ENCODE peak calls at places on chromosomes 6 and 20, in six cellular contexts. One of them, this sample, is unnamed.

GRCh38 chr6:17473554-17473953 is 80.2 kb downstream of the CAP2 start:
- DNase-seq in MCF 10A: no peak
- DNase-seq in MM.1S: no peak
- DNase-seq in WERI-Rb-1: no peak
- DNase-seq in AG10803: peak; percentile 16
- DNase-seq in heart left ventricle: peak; percentile 32
- DNase-seq in this sample: no peak

GRCh38 chr6:151018035-151018434 is 152.5 kb downstream of the MTHFD1L start:
- DNase-seq in MCF 10A: no peak
- DNase-seq in MM.1S: no peak
- DNase-seq in WERI-Rb-1: no peak
- DNase-seq in AG10803: peak; percentile 13
- DNase-seq in heart left ventricle: no peak
- DNase-seq in this sample: no peak

GRCh38 chr20:45589725-45590124 is 10.6 kb upstream of the WFDC8 start:
- DNase-seq in AG10803: no peak
- DNase-seq in MCF 10A: no peak
- DNase-seq in heart left ventricle: no peak
- DNase-seq in MM.1S: no peak
- DNase-seq in WERI-Rb-1: no peak
- DNase-seq in this sample: no peak

GRCh38 chr20:62927128-62927705 is 912 bp upstream of the DIDO1 start:
- DNase-seq in WERI-Rb-1: no peak
- DNase-seq in MCF 10A: no peak
- DNase-seq in AG10803: no peak
- DNase-seq in heart left ventricle: no peak
- DNase-seq in MM.1S: no peak
- DNase-seq in this sample: no peak

GRCh38 chr20:37305839-37306238 is 16.4 kb downstream of the MANBAL start:
- DNase-seq in MM.1S: no peak
- DNase-seq in heart left ventricle: no peak
- DNase-seq in AG10803: no peak
- DNase-seq in WERI-Rb-1: no peak
- DNase-seq in MCF 10A: no peak
- DNase-seq in this sample: no peak

GRCh38 chr6:128882991-128883571 is at the start of gene LAMA2:
- DNase-seq in heart left ventricle: peak; percentile 89
- DNase-seq in AG10803: peak; percentile 81
- DNase-seq in MCF 10A: no peak
- DNase-seq in MM.1S: no peak
- DNase-seq in WERI-Rb-1: no peak
- DNase-seq in this sample: no peak

GRCh38 chr20:53827996-53828672 is 234.5 kb upstream of the ZNF217 start:
- DNase-seq in AG10803: peak; percentile 98
- DNase-seq in heart left ventricle: no peak
- DNase-seq in MM.1S: no peak
- DNase-seq in WERI-Rb-1: no peak
- DNase-seq in MCF 10A: peak; percentile 99
- DNase-seq in this sample: no peak

GRCh38 chr20:37360515-37361115 is 14.7 kb downstream of the SRC start:
- DNase-seq in heart left ventricle: no peak
- DNase-seq in MCF 10A: no peak
- DNase-seq in WERI-Rb-1: no peak
- DNase-seq in AG10803: no peak
- DNase-seq in MM.1S: no peak
- DNase-seq in this sample: no peak

GRCh38 chr6:5499644-5500306 is 238.5 kb downstream of the FARS2 start:
- DNase-seq in WERI-Rb-1: no peak
- DNase-seq in MM.1S: no peak
- DNase-seq in heart left ventricle: no peak
- DNase-seq in AG10803: peak; percentile 40
- DNase-seq in MCF 10A: peak; percentile 5
- DNase-seq in this sample: no peak

GRCh38 chr6:45791600-45792168 is 224.0 kb downstream of the CLIC5 start:
- DNase-seq in MM.1S: no peak
- DNase-seq in MCF 10A: peak; percentile 11
- DNase-seq in heart left ventricle: no peak
- DNase-seq in WERI-Rb-1: no peak
- DNase-seq in AG10803: peak; percentile 93
- DNase-seq in this sample: no peak

GRCh38 chr6:88008411-88008810 is 39.2 kb upstream of the SPACA1 start:
- DNase-seq in heart left ventricle: no peak
- DNase-seq in MM.1S: no peak
- DNase-seq in WERI-Rb-1: no peak
- DNase-seq in MCF 10A: no peak
- DNase-seq in AG10803: no peak
- DNase-seq in this sample: no peak

GRCh38 chr6:159595173-159595572 is 97.9 kb downstream of the SOD2 start:
- DNase-seq in WERI-Rb-1: no peak
- DNase-seq in heart left ventricle: no peak
- DNase-seq in MM.1S: no peak
- DNase-seq in AG10803: peak; percentile 71
- DNase-seq in MCF 10A: peak; percentile 96
- DNase-seq in this sample: no peak

GRCh38 chr6:124674042-124674441 is 288.2 kb upstream of the RNF217 start:
- DNase-seq in WERI-Rb-1: no peak
- DNase-seq in AG10803: no peak
- DNase-seq in MM.1S: no peak
- DNase-seq in heart left ventricle: no peak
- DNase-seq in MCF 10A: no peak
- DNase-seq in this sample: no peak

GRCh38 chr6:106849130-106849529 is 125.4 kb downstream of the CD24 start:
- DNase-seq in WERI-Rb-1: no peak
- DNase-seq in heart left ventricle: no peak
- DNase-seq in MM.1S: no peak
- DNase-seq in AG10803: no peak
- DNase-seq in MCF 10A: no peak
- DNase-seq in this sample: no peak

GRCh38 chr6:151914475-151914874 is 107.0 kb downstream of the ESR1 start:
- DNase-seq in MM.1S: no peak
- DNase-seq in heart left ventricle: no peak
- DNase-seq in AG10803: peak; percentile 22
- DNase-seq in MCF 10A: peak; percentile 48
- DNase-seq in WERI-Rb-1: no peak
- DNase-seq in this sample: no peak

GRCh38 chr20:22999756-23000155 is 35.4 kb upstream of the SSTR4 start:
- DNase-seq in heart left ventricle: no peak
- DNase-seq in AG10803: peak; percentile 5
- DNase-seq in MCF 10A: no peak
- DNase-seq in WERI-Rb-1: no peak
- DNase-seq in MM.1S: no peak
- DNase-seq in this sample: no peak

GRCh38 chr6:99608886-99609482 is 2.4 kb downstream of the PRDM13 start:
- DNase-seq in AG10803: no peak
- DNase-seq in MM.1S: no peak
- DNase-seq in MCF 10A: no peak
- DNase-seq in heart left ventricle: no peak
- DNase-seq in WERI-Rb-1: no peak
- DNase-seq in this sample: no peak

GRCh38 chr6:118982256-118982911 is 47.4 kb upstream of the MCM9 start:
- DNase-seq in heart left ventricle: no peak
- DNase-seq in MCF 10A: peak; percentile 7
- DNase-seq in AG10803: no peak
- DNase-seq in WERI-Rb-1: no peak
- DNase-seq in MM.1S: no peak
- DNase-seq in this sample: no peak

GRCh38 chr6:85771925-85772430 is 129.3 kb upstream of the SYNCRIP start:
- DNase-seq in MCF 10A: no peak
- DNase-seq in WERI-Rb-1: no peak
- DNase-seq in MM.1S: no peak
- DNase-seq in heart left ventricle: no peak
- DNase-seq in AG10803: no peak
- DNase-seq in this sample: no peak

GRCh38 chr20:33062105-33062629 is 8.5 kb downstream of the BPIFB3 start:
- DNase-seq in MCF 10A: no peak
- DNase-seq in MM.1S: no peak
- DNase-seq in heart left ventricle: no peak
- DNase-seq in AG10803: no peak
- DNase-seq in WERI-Rb-1: no peak
- DNase-seq in this sample: no peak

GRCh38 chr20:61724376-61724775 is 341.3 kb downstream of the TAF4 start:
- DNase-seq in MCF 10A: no peak
- DNase-seq in heart left ventricle: no peak
- DNase-seq in MM.1S: no peak
- DNase-seq in WERI-Rb-1: no peak
- DNase-seq in AG10803: peak; percentile 11
- DNase-seq in this sample: no peak

GRCh38 chr6:13217206-13217905 is 111.0 kb downstream of the TBC1D7 start:
- DNase-seq in WERI-Rb-1: no peak
- DNase-seq in MCF 10A: no peak
- DNase-seq in heart left ventricle: no peak
- DNase-seq in AG10803: peak; percentile 8
- DNase-seq in MM.1S: peak; percentile 54
- DNase-seq in this sample: no peak

GRCh38 chr6:81451787-81452186 is 300.7 kb downstream of the TENT5A start:
- DNase-seq in heart left ventricle: no peak
- DNase-seq in WERI-Rb-1: no peak
- DNase-seq in MCF 10A: peak; percentile 84
- DNase-seq in MM.1S: no peak
- DNase-seq in AG10803: peak; percentile 76
- DNase-seq in this sample: no peak

GRCh38 chr6:145893586-145893985 is 70.6 kb downstream of the SHPRH start:
- DNase-seq in AG10803: no peak
- DNase-seq in heart left ventricle: no peak
- DNase-seq in MCF 10A: no peak
- DNase-seq in MM.1S: no peak
- DNase-seq in WERI-Rb-1: no peak
- DNase-seq in this sample: no peak

GRCh38 chr6:467671-468082 is 76.1 kb downstream of the IRF4 start:
- DNase-seq in AG10803: no peak
- DNase-seq in WERI-Rb-1: no peak
- DNase-seq in MM.1S: no peak
- DNase-seq in MCF 10A: no peak
- DNase-seq in heart left ventricle: no peak
- DNase-seq in this sample: no peak

GRCh38 chr20:44271915-44272663 is 25.0 kb downstream of the GDAP1L1 start:
- DNase-seq in MM.1S: no peak
- DNase-seq in WERI-Rb-1: peak; percentile 35
- DNase-seq in AG10803: no peak
- DNase-seq in heart left ventricle: no peak
- DNase-seq in MCF 10A: no peak
- DNase-seq in this sample: no peak
- TF ChIP-seq CTCF in MM.1S: peak; percentile 39
- TF ChIP-seq CTCF in WERI-Rb-1: peak; percentile 73
- TF ChIP-seq CTCF in AG10803: no peak
- TF ChIP-seq CTCF in heart left ventricle: no peak
- TF ChIP-seq CTCF in MCF 10A: no peak
- TF ChIP-seq CTCF in this sample: peak; percentile 13

GRCh38 chr6:137197684-137198645 is 21.2 kb downstream of the IFNGR1 start:
- DNase-seq in WERI-Rb-1: no peak
- DNase-seq in AG10803: no peak
- DNase-seq in MCF 10A: no peak
- DNase-seq in heart left ventricle: no peak
- DNase-seq in MM.1S: no peak
- DNase-seq in this sample: no peak

GRCh38 chr6:137206562-137206961 is 12.6 kb downstream of the IFNGR1 start:
- DNase-seq in heart left ventricle: no peak
- DNase-seq in MCF 10A: no peak
- DNase-seq in WERI-Rb-1: no peak
- DNase-seq in MM.1S: no peak
- DNase-seq in AG10803: no peak
- DNase-seq in this sample: no peak

GRCh38 chr6:137203256-137203655 is 15.9 kb downstream of the IFNGR1 start:
- DNase-seq in MM.1S: no peak
- DNase-seq in heart left ventricle: no peak
- DNase-seq in WERI-Rb-1: no peak
- DNase-seq in MCF 10A: no peak
- DNase-seq in AG10803: no peak
- DNase-seq in this sample: no peak

GRCh38 chr6:137200288-137200687 is 18.9 kb downstream of the IFNGR1 start:
- DNase-seq in WERI-Rb-1: no peak
- DNase-seq in MCF 10A: no peak
- DNase-seq in heart left ventricle: no peak
- DNase-seq in MM.1S: no peak
- DNase-seq in AG10803: no peak
- DNase-seq in this sample: no peak

DNA sequence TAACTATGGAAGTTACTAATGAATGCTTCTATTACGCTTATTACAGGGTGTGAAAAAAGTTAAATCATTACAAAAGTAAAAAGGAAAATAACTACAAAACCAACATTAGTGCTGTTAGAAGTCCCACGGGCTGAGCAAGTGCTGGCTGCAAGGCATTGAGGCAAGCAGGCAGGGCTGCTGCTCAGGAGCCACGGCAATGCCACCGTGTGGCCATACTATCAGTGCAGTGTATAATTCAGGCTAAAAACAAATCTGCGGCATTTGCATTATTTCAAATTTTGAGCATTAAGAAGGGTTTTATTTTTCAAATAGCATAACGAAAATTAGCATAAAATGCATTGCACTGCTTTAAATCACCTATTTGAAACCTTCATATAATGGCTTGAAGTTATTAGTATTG is 17.1 kb downstream of the IFNGR1 start:
- DNase-seq in MCF 10A: no peak
- DNase-seq in WERI-Rb-1: peak; percentile 15
- DNase-seq in AG10803: no peak
- DNase-seq in MM.1S: no peak
- DNase-seq in heart left ventricle: peak; percentile 33
- DNase-seq in this sample: no peak
- TF ChIP-seq CTCF in MCF 10A: no peak
- TF ChIP-seq CTCF in WERI-Rb-1: no peak
- TF ChIP-seq CTCF in AG10803: peak; percentile 27
- TF ChIP-seq CTCF in MM.1S: peak; percentile 8
- TF ChIP-seq CTCF in heart left ventricle: peak; percentile 54
- TF ChIP-seq CTCF in this sample: peak; percentile 12

DNA sequence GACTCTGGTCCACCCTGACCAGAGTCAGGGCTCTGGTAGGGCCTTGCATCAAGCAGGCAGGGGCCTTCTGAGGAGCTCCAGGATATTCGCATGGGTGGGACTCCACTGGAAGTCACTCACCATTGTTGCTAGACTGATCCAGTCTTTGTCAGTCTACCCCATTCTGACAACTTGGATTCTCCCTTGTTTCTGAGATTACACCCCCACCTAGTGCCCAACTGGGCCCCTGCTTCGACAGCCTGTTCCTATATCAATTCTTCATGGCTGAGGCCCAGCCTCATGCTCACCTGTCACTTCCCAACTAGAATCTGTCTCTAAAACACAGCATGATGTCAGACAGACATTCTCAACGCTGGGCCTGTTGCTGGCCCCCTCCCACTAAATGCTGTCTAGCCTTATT is 5.2 kb downstream of the SLC35D3 start:
- DNase-seq in MCF 10A: peak; percentile 32
- DNase-seq in MM.1S: no peak
- DNase-seq in AG10803: no peak
- DNase-seq in heart left ventricle: no peak
- DNase-seq in WERI-Rb-1: peak; percentile 49
- DNase-seq in this sample: no peak
- TF ChIP-seq CTCF in MCF 10A: no peak
- TF ChIP-seq CTCF in MM.1S: no peak
- TF ChIP-seq CTCF in AG10803: peak; percentile 21
- TF ChIP-seq CTCF in heart left ventricle: peak; percentile 14
- TF ChIP-seq CTCF in WERI-Rb-1: peak; percentile 55
- TF ChIP-seq CTCF in this sample: peak; percentile 39

DNA sequence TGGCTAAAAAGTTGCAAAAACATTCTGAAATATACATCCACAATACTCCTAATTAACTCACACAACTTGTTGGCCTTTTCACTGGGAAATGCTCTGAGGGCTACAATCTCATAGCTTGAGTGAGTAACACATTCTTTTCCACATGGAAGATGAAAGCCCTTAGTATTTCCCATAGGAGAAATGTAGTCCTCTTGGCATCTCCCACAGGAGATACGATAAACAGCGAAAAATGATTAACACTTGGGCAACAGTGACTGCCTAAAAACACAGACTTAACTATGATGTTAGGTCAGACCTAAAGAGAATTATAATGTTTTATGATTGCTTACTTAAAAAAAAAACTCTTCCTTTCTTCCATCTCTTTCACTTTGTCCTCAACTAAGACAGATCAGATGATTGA is 9.0 kb downstream of the MYLK4 start:
- DNase-seq in MM.1S: no peak
- DNase-seq in AG10803: no peak
- DNase-seq in heart left ventricle: no peak
- DNase-seq in WERI-Rb-1: no peak
- DNase-seq in MCF 10A: no peak
- DNase-seq in this sample: no peak
- TF ChIP-seq CTCF in MM.1S: no peak
- TF ChIP-seq CTCF in AG10803: no peak
- TF ChIP-seq CTCF in heart left ventricle: no peak
- TF ChIP-seq CTCF in WERI-Rb-1: no peak
- TF ChIP-seq CTCF in MCF 10A: no peak
- TF ChIP-seq CTCF in this sample: no peak